ENCODE peak calls at places on chromosomes 2 and 18, in five cellular contexts. J, L, Q, O and H are unnamed samples.

GRCh38 chr2:217430916-217431576 is 571.2 kb upstream of the TNP1 start:
- DNase-seq in J (no peak), L (no peak), Q (no peak), O (no peak), H (no peak)

GRCh38 chr18:69885841-69886531 is 61.7 kb downstream of the CD226 start:
- DNase-seq in J (no peak), L (peak; percentile 75), Q (no peak), O (no peak), H (no peak)

GRCh38 chr2:231926180-231926741 is at the start of gene NPPC:
- DNase-seq in J (peak; percentile 68), L (peak; percentile 73), Q (peak; percentile 45), O (peak; percentile 54), H (peak; percentile 74)

GRCh38 chr2:25228848-25229674 is 60.7 kb upstream of the POMC start:
- DNase-seq in J (no peak), L (peak; percentile 69), Q (peak; percentile 61), O (peak; percentile 79), H (peak; percentile 77)

GRCh38 chr2:241558532-241559488 is at the start of gene BOK:
- DNase-seq in J (peak; percentile 90), L (no peak), Q (peak; percentile 74), O (no peak), H (peak; percentile 76)

GRCh38 chr2:100068395-100068794 is 74.0 kb downstream of the AFF3 start:
- DNase-seq in J (no peak), L (no peak), Q (no peak), O (no peak), H (no peak)

GRCh38 chr2:238231251-238231793 is 8.5 kb downstream of the HES6 start:
- DNase-seq in J (peak; percentile 92), L (peak; percentile 48), Q (peak; percentile 20), O (peak; percentile 91), H (peak; percentile 78)

GRCh38 chr18:49837889-49838288 is 24.6 kb upstream of the ACAA2 start:
- DNase-seq in J (no peak), L (no peak), Q (no peak), O (no peak), H (no peak)

GRCh38 chr2:20355131-20355530 is 4.5 kb upstream of the PUM2 start:
- DNase-seq in J (no peak), L (no peak), Q (peak; percentile 75), O (no peak), H (no peak)

GRCh38 chr2:139281124-139281523 is 500.9 kb upstream of the NXPH2 start:
- DNase-seq in J (no peak), L (no peak), Q (no peak), O (no peak), H (no peak)

GRCh38 chr2:113826346-113827285 is 63.3 kb upstream of the ACTR3 start:
- DNase-seq in J (no peak), L (no peak), Q (peak; percentile 26), O (no peak), H (no peak)

GRCh38 chr2:95372845-95373244 is 29.7 kb upstream of the FAHD2A start:
- DNase-seq in J (peak; percentile 49), L (no peak), Q (no peak), O (peak; percentile 24), H (no peak)

GRCh38 chr2:67322361-67323001 is 74.7 kb upstream of the ETAA1 start:
- DNase-seq in J (no peak), L (peak; percentile 5), Q (peak; percentile 44), O (peak; percentile 79), H (peak; percentile 31)

GRCh38 chr2:230459213-230459612 is 43.2 kb downstream of the SP100 start:
- DNase-seq in J (no peak), L (no peak), Q (no peak), O (no peak), H (no peak)

GRCh38 chr2:26245231-26245732 is 543 bp downstream of the HADHB start:
- DNase-seq in J (no peak), L (peak; percentile 60), Q (peak; percentile 16), O (peak; percentile 64), H (peak; percentile 26)

GRCh38 chr2:218010116-218010837 is 7.5 kb upstream of the TNS1 start:
- DNase-seq in J (no peak), L (no peak), Q (no peak), O (peak; percentile 85), H (peak; percentile 63)

GRCh38 chr2:212299943-212300342 is 238.7 kb downstream of the ERBB4 start:
- DNase-seq in J (no peak), L (no peak), Q (no peak), O (no peak), H (no peak)

GRCh38 chr2:168096158-168096557 is 151.2 kb downstream of the STK39 start:
- DNase-seq in J (no peak), L (no peak), Q (no peak), O (no peak), H (no peak)

GRCh38 chr2:120926463-120927165 is 190.9 kb downstream of the GLI2 start:
- DNase-seq in J (peak; percentile 39), L (no peak), Q (no peak), O (no peak), H (no peak)

GRCh38 chr2:111068435-111069058 is 52.2 kb upstream of the BCL2L11 start:
- DNase-seq in J (no peak), L (no peak), Q (no peak), O (no peak), H (no peak)

GRCh38 chr2:60262178-60262577 is 291.3 kb downstream of the BCL11A start:
- DNase-seq in J (no peak), L (no peak), Q (no peak), O (no peak), H (no peak)

GRCh38 chr2:239498981-239499633 is 98.3 kb upstream of the HDAC4 start:
- DNase-seq in J (peak; percentile 81), L (no peak), Q (peak; percentile 57), O (peak; percentile 80), H (no peak)

GRCh38 chr2:114550895-114551793 is 108.7 kb downstream of the DPP10 start:
- DNase-seq in J (no peak), L (peak; percentile 41), Q (peak; percentile 4), O (peak; percentile 63), H (peak; percentile 54)

GRCh38 chr2:240392084-240392947 is 43.1 kb upstream of the GPC1 start:
- DNase-seq in J (peak; percentile 56), L (no peak), Q (no peak), O (peak; percentile 61), H (no peak)

GRCh38 chr18:79912994-79913831 is 38.2 kb downstream of the SLC66A2 start:
- DNase-seq in J (peak; percentile 62), L (no peak), Q (no peak), O (no peak), H (no peak)

GRCh38 chr2:15782009-15782751 is 158.2 kb upstream of the MYCN start:
- DNase-seq in J (no peak), L (no peak), Q (peak; percentile 8), O (no peak), H (no peak)

GRCh38 chr2:112884869-112885502 is 26.0 kb upstream of the IL37 start:
- DNase-seq in J (no peak), L (peak; percentile 85), Q (no peak), O (no peak), H (peak; percentile 80)

GRCh38 chr2:207469380-207469779 is 60.4 kb upstream of the CREB1 start:
- DNase-seq in J (no peak), L (no peak), Q (no peak), O (no peak), H (no peak)

GRCh38 chr18:79965119-79965902 is 868 bp downstream of the HSBP1L1 start:
- DNase-seq in J (peak; percentile 81), L (peak; percentile 57), Q (peak; percentile 71), O (no peak), H (no peak)

GRCh38 chr2:203904022-203904421 is 32.5 kb upstream of the ICOS start:
- DNase-seq in J (no peak), L (no peak), Q (no peak), O (no peak), H (no peak)

GRCh38 chr18:55386545-55386944 is 201.4 kb downstream of the TCF4 start:
- DNase-seq in J (no peak), L (no peak), Q (no peak), O (no peak), H (no peak)

GRCh38 chr2:98896944-98897343 is 39.1 kb downstream of the CRACDL start:
- DNase-seq in J (no peak), L (no peak), Q (no peak), O (no peak), H (no peak)

GRCh38 chr2:28729698-28730097 is 21.9 kb upstream of the PPP1CB start:
- DNase-seq in J (no peak), L (no peak), Q (no peak), O (no peak), H (no peak)

GRCh38 chr2:98647636-98648035 is 39.2 kb downstream of the UNC50 start:
- DNase-seq in J (no peak), L (no peak), Q (no peak), O (no peak), H (no peak)

GRCh38 chr2:127575185-127575765 is 39.8 kb downstream of the MYO7B start:
- DNase-seq in J (no peak), L (no peak), Q (no peak), O (no peak), H (no peak)

GRCh38 chr2:30447149-30448045 is at the start of gene LCLAT1:
- DNase-seq in J (peak; percentile 92), L (peak; percentile 89), Q (peak; percentile 52), O (peak; percentile 85), H (peak; percentile 73)
- TF ChIP-seq CTCF in J (no peak), L (no peak), Q (no peak), O (no peak), H (no peak)

GRCh38 chr2:198930170-198930569 is 527.6 kb downstream of the SATB2 start:
- DNase-seq in J (no peak), L (no peak), Q (no peak), O (no peak), H (no peak)
- TF ChIP-seq CTCF in J (no peak), L (peak; percentile 20), Q (no peak), O (no peak), H (no peak)

GRCh38 chr2:136117909-136118818 is at the start of gene CXCR4:
- DNase-seq in J (peak; percentile 94), L (peak; percentile 77), Q (peak; percentile 10), O (peak; percentile 80), H (peak; percentile 86)
- TF ChIP-seq CTCF in J (peak; percentile 1), L (no peak), Q (no peak), O (no peak), H (no peak)

GRCh38 chr18:37264956-37265355 is 300.6 kb downstream of the CELF4 start:
- DNase-seq in J (peak; percentile 16), L (no peak), Q (no peak), O (no peak), H (no peak)

GRCh38 chr18:37261988-37262387 is 303.6 kb downstream of the CELF4 start:
- DNase-seq in J (no peak), L (no peak), Q (no peak), O (no peak), H (no peak)

GRCh38 chr18:37265382-37265781 is 300.2 kb downstream of the CELF4 start:
- DNase-seq in J (peak; percentile 13), L (no peak), Q (no peak), O (no peak), H (no peak)

GRCh38 chr18:37270046-37270665 is 295.4 kb downstream of the CELF4 start:
- DNase-seq in J (no peak), L (peak; percentile 48), Q (peak; percentile 22), O (no peak), H (peak; percentile 73)

DNA sequence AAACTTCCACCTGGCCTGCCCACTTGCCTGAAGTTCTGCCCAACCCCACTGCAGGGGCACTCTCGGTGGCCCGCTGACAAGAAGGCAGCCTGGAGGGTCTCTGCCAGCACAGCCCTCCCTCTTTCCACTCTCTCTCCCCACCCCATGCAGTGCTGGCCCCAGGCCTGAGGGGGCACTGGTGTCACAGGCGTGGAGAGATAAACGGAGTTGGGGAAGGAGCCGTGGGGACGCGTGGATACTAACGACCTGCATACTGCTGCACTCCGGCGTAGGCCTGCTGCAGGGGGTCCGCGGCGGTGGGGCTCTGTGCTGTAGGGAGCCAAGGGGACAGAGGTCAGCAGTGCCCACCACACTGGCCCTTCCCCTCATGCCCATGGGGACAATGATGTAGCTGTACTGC is 299.3 kb downstream of the CELF4 start:
- DNase-seq in J (no peak), L (no peak), Q (no peak), O (no peak), H (peak; percentile 62)
- TF ChIP-seq CTCF in J (no peak), L (peak; percentile 10), Q (no peak), O (no peak), H (no peak)